ENCODE peak calls at places on chromosomes 3 and 15, in four cellular contexts. One of them, this sample, is unnamed.

GRCh38 chr3:42375121-42375520 is 35.3 kb downstream of the LYZL4 start:
- DNase-seq in NB4: peak
- DNase-seq in effector CD8-positive, alpha-beta T cell: no peak
- DNase-seq in naive thymus-derived CD4-positive, alpha-beta T cell: no peak
- DNase-seq in this sample: peak

GRCh38 chr3:148075829-148076716 is 621.6 kb upstream of the AGTR1 start:
- DNase-seq in NB4: peak
- DNase-seq in effector CD8-positive, alpha-beta T cell: no peak
- DNase-seq in naive thymus-derived CD4-positive, alpha-beta T cell: no peak
- DNase-seq in this sample: peak

GRCh38 chr3:12040902-12041301 is 36.7 kb downstream of the SYN2 start:
- DNase-seq in NB4: no peak
- DNase-seq in effector CD8-positive, alpha-beta T cell: no peak
- DNase-seq in naive thymus-derived CD4-positive, alpha-beta T cell: no peak
- DNase-seq in this sample: no peak

GRCh38 chr15:70062321-70062956 is 35.3 kb downstream of the TLE3 start:
- DNase-seq in NB4: no peak
- DNase-seq in effector CD8-positive, alpha-beta T cell: no peak
- DNase-seq in naive thymus-derived CD4-positive, alpha-beta T cell: no peak
- DNase-seq in this sample: no peak

GRCh38 chr15:49769225-49769624 is 148.4 kb downstream of the DTWD1 start:
- DNase-seq in NB4: no peak
- DNase-seq in effector CD8-positive, alpha-beta T cell: no peak
- DNase-seq in naive thymus-derived CD4-positive, alpha-beta T cell: no peak
- DNase-seq in this sample: no peak

GRCh38 chr3:45795882-45796765 is at the start of gene SLC6A20:
- DNase-seq in NB4: no peak
- DNase-seq in effector CD8-positive, alpha-beta T cell: no peak
- DNase-seq in naive thymus-derived CD4-positive, alpha-beta T cell: no peak
- DNase-seq in this sample: no peak

GRCh38 chr3:191356586-191357439 is 26.5 kb upstream of the UTS2B start:
- DNase-seq in NB4: no peak
- DNase-seq in effector CD8-positive, alpha-beta T cell: no peak
- DNase-seq in naive thymus-derived CD4-positive, alpha-beta T cell: no peak
- DNase-seq in this sample: no peak

GRCh38 chr15:68552344-68552743 is 26.4 kb upstream of the CORO2B start:
- DNase-seq in NB4: no peak
- DNase-seq in effector CD8-positive, alpha-beta T cell: no peak
- DNase-seq in naive thymus-derived CD4-positive, alpha-beta T cell: no peak
- DNase-seq in this sample: no peak

GRCh38 chr15:71572452-71573053 is 237.8 kb upstream of the NR2E3 start:
- DNase-seq in NB4: no peak
- DNase-seq in effector CD8-positive, alpha-beta T cell: no peak
- DNase-seq in naive thymus-derived CD4-positive, alpha-beta T cell: no peak
- DNase-seq in this sample: no peak

GRCh38 chr15:34049096-34049495 is 10.1 kb upstream of the AVEN start:
- DNase-seq in NB4: peak
- DNase-seq in effector CD8-positive, alpha-beta T cell: no peak
- DNase-seq in naive thymus-derived CD4-positive, alpha-beta T cell: no peak
- DNase-seq in this sample: no peak

GRCh38 chr3:32452009-32452408 is 50.6 kb downstream of the CMTM6 start:
- DNase-seq in NB4: no peak
- DNase-seq in effector CD8-positive, alpha-beta T cell: no peak
- DNase-seq in naive thymus-derived CD4-positive, alpha-beta T cell: peak
- DNase-seq in this sample: no peak